ENCODE peak calls at places on chromosomes 2 and 18, in seven cellular contexts. T is GM12878, M is heart left ventricle, U is transverse colon, J is IMR-90, L is uterus, P is A549. F is an unnamed sample.

GRCh38 chr18:39863916-39864315 is 2091.1 kb upstream of the PIK3C3 start:
- DNase-seq in J (no peak), U (no peak), P (no peak), M (no peak), T (no peak), L (no peak), F (no peak)

GRCh38 chr2:135256531-135257258 is 204.6 kb downstream of the RAB3GAP1 start:
- DNase-seq in M (no peak), U (no peak), T (no peak), L (no peak), P (no peak), J (peak; percentile 57), F (no peak)

GRCh38 chr2:169743549-169743948 is 9.9 kb downstream of the KLHL23 start:
- DNase-seq in M (no peak), L (peak; percentile 44), T (no peak), J (no peak), P (no peak), U (no peak), F (no peak)

GRCh38 chr2:72921088-72921851 is 4.0 kb downstream of the EMX1 start:
- DNase-seq in P (no peak), J (no peak), L (no peak), T (no peak), U (no peak), M (no peak), F (no peak)

GRCh38 chr2:25204190-25204838 is 35.9 kb upstream of the POMC start:
- DNase-seq in M (no peak), P (no peak), T (no peak), L (no peak), U (no peak), J (no peak), F (no peak)

GRCh38 chr2:147782521-147782920 is 62.3 kb upstream of the ACVR2A start:
- DNase-seq in J (peak; percentile 80), M (no peak), P (no peak), L (no peak), U (no peak), T (no peak), F (no peak)

GRCh38 chr2:171706152-171706803 is 19.0 kb downstream of the DYNC1I2 start:
- DNase-seq in M (no peak), L (no peak), U (no peak), J (peak; percentile 46), P (peak; percentile 13), T (no peak), F (no peak)

GRCh38 chr2:234676109-234676858 is 179.4 kb upstream of the ARL4C start:
- DNase-seq in M (no peak), J (no peak), P (no peak), T (no peak), L (no peak), U (no peak), F (no peak)

GRCh38 chr2:120227111-120227991 is 4.2 kb upstream of the TMEM185B start:
- DNase-seq in P (no peak), U (peak; percentile 4), T (no peak), M (no peak), J (no peak), L (no peak), F (no peak)

GRCh38 chr2:100524331-100524730 is 38.5 kb upstream of the PDCL3 start:
- DNase-seq in M (no peak), T (no peak), L (no peak), P (no peak), J (peak; percentile 58), U (no peak), F (no peak)

GRCh38 chr18:27661320-27662049 is 476.4 kb upstream of the CHST9 start:
- DNase-seq in T (no peak), L (no peak), U (no peak), J (no peak), P (no peak), M (no peak), F (no peak)

GRCh38 chr2:134758632-134759031 is 39.8 kb upstream of the TMEM163 start:
- DNase-seq in J (no peak), L (no peak), T (peak; percentile 43), P (no peak), M (no peak), U (no peak), F (no peak)

GRCh38 chr2:84474176-84474575 is 15.1 kb upstream of the SUCLG1 start:
- DNase-seq in U (no peak), L (no peak), P (no peak), T (no peak), M (no peak), J (no peak), F (no peak)

GRCh38 chr2:190718652-190719526 is 70.0 kb downstream of the NAB1 start:
- DNase-seq in T (peak; percentile 68), M (peak; percentile 77), U (peak; percentile 13), L (no peak), J (peak; percentile 81), P (peak; percentile 55), F (no peak)

GRCh38 chr2:105515581-105516415 is 116.9 kb upstream of the FHL2 start:
- DNase-seq in T (no peak), P (no peak), L (peak; percentile 27), M (peak; percentile 97), U (no peak), J (no peak), F (no peak)

GRCh38 chr2:30029804-30030203 is 108.4 kb upstream of the ALK start:
- DNase-seq in L (no peak), U (no peak), P (no peak), J (no peak), M (no peak), T (no peak), F (no peak)

GRCh38 chr2:46871976-46872381 is 43.6 kb downstream of the MCFD2 start:
- DNase-seq in T (no peak), L (no peak), M (no peak), P (no peak), J (no peak), U (no peak), F (no peak)

GRCh38 chr2:158973511-158973956 is 5.1 kb downstream of the TANC1 start:
- DNase-seq in U (no peak), T (no peak), L (no peak), J (peak; percentile 51), M (no peak), P (no peak), F (no peak)

GRCh38 chr2:24122356-24123211 is 550 bp downstream of the PFN4 start:
- DNase-seq in T (no peak), U (no peak), M (no peak), J (peak; percentile 3), P (peak; percentile 20), L (no peak), F (no peak)
- H3K4me3 ChIP-seq in T (peak overlapping the region; percentile 82), U (peak overlapping the region; percentile 73), M (peak overlapping the region; percentile 39), J (peak overlapping the region; percentile 84), P (peak overlapping the region; percentile 72), L (peak overlapping the region; percentile 73), F (peak overlapping the region; percentile 53)

DNA sequence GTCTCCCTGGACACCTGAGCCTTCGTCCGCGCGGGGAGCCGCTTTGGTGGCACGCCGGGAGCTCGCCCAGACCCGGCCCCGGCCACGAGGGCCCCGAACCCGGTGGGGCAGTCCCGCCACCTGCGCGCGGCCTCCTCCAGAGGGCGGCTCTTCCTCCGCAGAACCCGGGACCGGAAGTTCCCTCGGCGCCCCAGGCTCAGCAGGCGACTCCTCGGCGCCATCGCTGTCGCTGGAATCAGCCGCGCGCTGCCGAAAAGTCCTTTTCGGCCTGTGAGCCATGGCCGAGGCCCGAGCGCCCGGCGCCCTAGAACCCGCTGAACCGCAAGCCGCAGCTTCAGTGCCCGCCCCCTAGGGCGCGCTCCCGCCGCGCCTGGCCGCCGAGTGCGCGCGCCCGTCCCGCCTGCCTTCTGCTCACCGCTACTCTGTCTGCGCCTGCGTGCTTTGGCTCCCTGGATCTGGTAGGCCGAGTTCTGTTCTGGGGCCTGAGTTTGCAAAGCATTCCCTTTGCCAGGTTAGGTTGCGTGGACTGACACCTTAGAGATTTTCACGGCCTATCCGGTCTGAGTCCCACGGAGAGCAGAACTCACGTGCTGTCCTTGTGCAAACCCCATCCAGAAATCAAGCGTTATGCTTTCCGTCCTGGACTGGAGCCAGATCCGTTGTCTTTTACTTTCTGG is at the start of gene GCFC2:
- DNase-seq in P (peak; percentile 89), U (peak; percentile 90), L (peak; percentile 89), T (peak; percentile 58), J (peak; percentile 84), M (peak; percentile 93), F (peak; percentile 78)
- TF ChIP-seq CTCF in P (peak; percentile 42), U (peak; percentile 39), L (peak; percentile 45), T (peak; percentile 59), J (peak; percentile 39), M (peak; percentile 32), F (peak; percentile 48)

GRCh38 chr2:27370816-27371620 is 602 bp downstream of the SNX17 start:
- DNase-seq in U (peak; percentile 54), L (no peak), M (peak; percentile 61), P (peak; percentile 29), T (peak; percentile 32), J (peak; percentile 53), F (no peak)
- TF ChIP-seq POLR2A in U (peak; percentile 66), L (no peak), M (no peak), P (no peak), T (peak; percentile 54), J (no peak), F (no peak)

DNA sequence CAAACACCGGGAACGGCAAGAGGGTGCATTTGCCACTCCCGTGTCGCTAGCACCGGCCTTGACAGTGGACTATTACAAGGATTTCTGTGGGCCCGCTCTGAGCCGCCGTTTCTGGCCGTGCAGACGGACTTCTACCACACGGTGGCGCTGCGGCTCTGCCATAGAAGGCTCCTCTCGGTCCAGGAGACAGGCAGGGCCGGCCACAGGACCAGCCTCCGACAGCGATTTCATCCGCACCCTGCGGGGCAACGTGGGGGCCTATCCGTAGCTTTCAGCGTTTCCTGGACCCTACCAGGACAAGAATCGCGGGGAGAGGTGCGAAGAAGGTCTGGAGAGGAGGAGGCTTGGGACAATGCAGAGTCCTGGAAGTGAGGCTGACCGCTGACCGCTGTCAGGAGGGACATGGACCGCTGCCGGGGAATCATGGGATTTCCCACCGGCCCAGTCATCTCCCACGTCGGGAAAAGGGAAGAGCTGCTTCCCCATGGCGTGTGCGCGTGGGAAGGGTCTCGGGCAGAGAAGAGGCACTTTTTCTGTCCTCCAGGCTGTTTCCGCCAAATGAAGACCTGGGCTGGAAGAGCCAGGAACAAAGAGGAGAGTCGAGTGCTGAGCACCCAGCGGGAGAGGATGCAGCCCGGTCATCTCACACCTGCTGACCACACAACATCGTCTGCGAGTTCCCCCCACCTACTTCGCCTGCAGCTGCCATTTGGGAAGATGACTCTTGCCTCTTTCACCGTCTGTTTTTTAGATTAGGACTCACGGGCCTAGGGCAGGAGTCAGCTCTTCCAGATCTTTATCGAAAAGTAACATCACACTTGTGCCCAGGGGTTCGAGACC is 35.5 kb upstream of the HAAO start:
- DNase-seq in L (peak; percentile 94), M (peak; percentile 90), T (no peak), U (peak; percentile 91), J (peak; percentile 74), P (peak; percentile 85), F (peak; percentile 90)
- H3K4me3 ChIP-seq in L (peak overlapping the region; percentile 29), M (peak overlapping the region; percentile 2), T (no peak overlapping the region), U (peak overlapping the region; percentile 10), J (no peak overlapping the region), P (peak overlapping the region; percentile 44), F (peak overlapping the region; percentile 45)

GRCh38 chr2:68839260-68839833 is 31.9 kb downstream of the BMP10 start:
- DNase-seq in J (no peak), L (no peak), M (no peak), U (no peak), P (peak; percentile 27), T (no peak), F (no peak)
- TF ChIP-seq CTCF in J (peak; percentile 63), L (peak; percentile 19), M (no peak), U (peak; percentile 46), P (peak; percentile 31), T (peak; percentile 42), F (peak; percentile 24)